ENCODE peak calls at places on chromosomes 6 and 20, in ten cellular contexts. One of them, this sample, is unnamed.

GRCh38 chr20:49328790-49329189 is 50.9 kb upstream of the ZNFX1 start:
- DNase-seq in stimulated activated CD8-positive, alpha-beta memory T cell treated with anti-CD3 and anti-CD28 coated beads, Interleukin-15, amount 100 ng/mL, for 24 hours: no peak
- DNase-seq in T-helper 1 cell: no peak
- DNase-seq in trophoblast cell: no peak
- DNase-seq in activated CD4-positive, alpha-beta T cell treated with anti-CD3 and anti-CD28 coated beads for 36 hours: no peak
- DNase-seq in NCI-H524 treated with DMSO at 0.1 percent for 48 hours: no peak
- DNase-seq in WTC11: no peak
- DNase-seq in NCI-H1048: no peak
- DNase-seq in osteocyte: no peak
- DNase-seq in EL: no peak
- DNase-seq in this sample: no peak

GRCh38 chr6:52577022-52577777 is at the start of gene TRAM2:
- DNase-seq in stimulated activated CD8-positive, alpha-beta memory T cell treated with anti-CD3 and anti-CD28 coated beads, Interleukin-15, amount 100 ng/mL, for 24 hours: peak
- DNase-seq in T-helper 1 cell: peak
- DNase-seq in trophoblast cell: peak
- DNase-seq in activated CD4-positive, alpha-beta T cell treated with anti-CD3 and anti-CD28 coated beads for 36 hours: peak
- DNase-seq in NCI-H524 treated with DMSO at 0.1 percent for 48 hours: no peak
- DNase-seq in WTC11: peak
- DNase-seq in NCI-H1048: no peak
- DNase-seq in osteocyte: peak
- DNase-seq in EL: peak
- DNase-seq in this sample: peak

GRCh38 chr6:129621252-129621651 is 88.7 kb downstream of the ARHGAP18 start:
- DNase-seq in stimulated activated CD8-positive, alpha-beta memory T cell treated with anti-CD3 and anti-CD28 coated beads, Interleukin-15, amount 100 ng/mL, for 24 hours: no peak
- DNase-seq in T-helper 1 cell: peak
- DNase-seq in trophoblast cell: peak
- DNase-seq in activated CD4-positive, alpha-beta T cell treated with anti-CD3 and anti-CD28 coated beads for 36 hours: peak
- DNase-seq in NCI-H524 treated with DMSO at 0.1 percent for 48 hours: no peak
- DNase-seq in WTC11: peak
- DNase-seq in NCI-H1048: no peak
- DNase-seq in osteocyte: no peak
- DNase-seq in EL: no peak
- DNase-seq in this sample: no peak

GRCh38 chr20:17859616-17860232 is 108.9 kb downstream of the SNX5 start:
- DNase-seq in stimulated activated CD8-positive, alpha-beta memory T cell treated with anti-CD3 and anti-CD28 coated beads, Interleukin-15, amount 100 ng/mL, for 24 hours: no peak
- DNase-seq in T-helper 1 cell: no peak
- DNase-seq in trophoblast cell: peak
- DNase-seq in activated CD4-positive, alpha-beta T cell treated with anti-CD3 and anti-CD28 coated beads for 36 hours: peak
- DNase-seq in NCI-H524 treated with DMSO at 0.1 percent for 48 hours: no peak
- DNase-seq in WTC11: peak
- DNase-seq in NCI-H1048: no peak
- DNase-seq in osteocyte: no peak
- DNase-seq in EL: no peak
- DNase-seq in this sample: no peak

GRCh38 chr6:5566718-5567117 is 305.4 kb downstream of the FARS2 start:
- DNase-seq in stimulated activated CD8-positive, alpha-beta memory T cell treated with anti-CD3 and anti-CD28 coated beads, Interleukin-15, amount 100 ng/mL, for 24 hours: no peak
- DNase-seq in T-helper 1 cell: no peak
- DNase-seq in trophoblast cell: no peak
- DNase-seq in activated CD4-positive, alpha-beta T cell treated with anti-CD3 and anti-CD28 coated beads for 36 hours: no peak
- DNase-seq in NCI-H524 treated with DMSO at 0.1 percent for 48 hours: no peak
- DNase-seq in WTC11: no peak
- DNase-seq in NCI-H1048: no peak
- DNase-seq in osteocyte: no peak
- DNase-seq in EL: no peak
- DNase-seq in this sample: no peak

GRCh38 chr6:30960907-30961673 is 20.3 kb downstream of the MUCL3 start:
- DNase-seq in stimulated activated CD8-positive, alpha-beta memory T cell treated with anti-CD3 and anti-CD28 coated beads, Interleukin-15, amount 100 ng/mL, for 24 hours: no peak
- DNase-seq in T-helper 1 cell: no peak
- DNase-seq in trophoblast cell: peak
- DNase-seq in activated CD4-positive, alpha-beta T cell treated with anti-CD3 and anti-CD28 coated beads for 36 hours: no peak
- DNase-seq in NCI-H524 treated with DMSO at 0.1 percent for 48 hours: no peak
- DNase-seq in WTC11: no peak
- DNase-seq in NCI-H1048: no peak
- DNase-seq in osteocyte: no peak
- DNase-seq in EL: peak
- DNase-seq in this sample: no peak

GRCh38 chr20:16930656-16931055 is 182.5 kb downstream of the OTOR start:
- DNase-seq in stimulated activated CD8-positive, alpha-beta memory T cell treated with anti-CD3 and anti-CD28 coated beads, Interleukin-15, amount 100 ng/mL, for 24 hours: no peak
- DNase-seq in T-helper 1 cell: no peak
- DNase-seq in trophoblast cell: no peak
- DNase-seq in activated CD4-positive, alpha-beta T cell treated with anti-CD3 and anti-CD28 coated beads for 36 hours: no peak
- DNase-seq in NCI-H524 treated with DMSO at 0.1 percent for 48 hours: no peak
- DNase-seq in WTC11: no peak
- DNase-seq in NCI-H1048: no peak
- DNase-seq in osteocyte: no peak
- DNase-seq in EL: no peak
- DNase-seq in this sample: no peak

GRCh38 chr6:160306284-160306683 is 41.9 kb upstream of the SLC22A3 start:
- DNase-seq in stimulated activated CD8-positive, alpha-beta memory T cell treated with anti-CD3 and anti-CD28 coated beads, Interleukin-15, amount 100 ng/mL, for 24 hours: no peak
- DNase-seq in T-helper 1 cell: no peak
- DNase-seq in trophoblast cell: no peak
- DNase-seq in activated CD4-positive, alpha-beta T cell treated with anti-CD3 and anti-CD28 coated beads for 36 hours: no peak
- DNase-seq in NCI-H524 treated with DMSO at 0.1 percent for 48 hours: no peak
- DNase-seq in WTC11: no peak
- DNase-seq in NCI-H1048: no peak
- DNase-seq in osteocyte: peak
- DNase-seq in EL: no peak
- DNase-seq in this sample: no peak

GRCh38 chr20:49937023-49937929 is 1.1 kb downstream of the RNF114 start:
- DNase-seq in stimulated activated CD8-positive, alpha-beta memory T cell treated with anti-CD3 and anti-CD28 coated beads, Interleukin-15, amount 100 ng/mL, for 24 hours: no peak
- DNase-seq in T-helper 1 cell: no peak
- DNase-seq in trophoblast cell: no peak
- DNase-seq in activated CD4-positive, alpha-beta T cell treated with anti-CD3 and anti-CD28 coated beads for 36 hours: no peak
- DNase-seq in NCI-H524 treated with DMSO at 0.1 percent for 48 hours: no peak
- DNase-seq in WTC11: no peak
- DNase-seq in NCI-H1048: no peak
- DNase-seq in osteocyte: no peak
- DNase-seq in EL: no peak
- DNase-seq in this sample: no peak

GRCh38 chr6:139416146-139416545 is 41.7 kb upstream of the CITED2 start:
- DNase-seq in stimulated activated CD8-positive, alpha-beta memory T cell treated with anti-CD3 and anti-CD28 coated beads, Interleukin-15, amount 100 ng/mL, for 24 hours: no peak
- DNase-seq in T-helper 1 cell: no peak
- DNase-seq in trophoblast cell: no peak
- DNase-seq in activated CD4-positive, alpha-beta T cell treated with anti-CD3 and anti-CD28 coated beads for 36 hours: no peak
- DNase-seq in NCI-H524 treated with DMSO at 0.1 percent for 48 hours: no peak
- DNase-seq in WTC11: no peak
- DNase-seq in NCI-H1048: no peak
- DNase-seq in osteocyte: no peak
- DNase-seq in EL: no peak
- DNase-seq in this sample: no peak

GRCh38 chr20:60812561-60812960 is 439.5 kb upstream of the CDH4 start:
- DNase-seq in stimulated activated CD8-positive, alpha-beta memory T cell treated with anti-CD3 and anti-CD28 coated beads, Interleukin-15, amount 100 ng/mL, for 24 hours: no peak
- DNase-seq in T-helper 1 cell: no peak
- DNase-seq in trophoblast cell: no peak
- DNase-seq in activated CD4-positive, alpha-beta T cell treated with anti-CD3 and anti-CD28 coated beads for 36 hours: no peak
- DNase-seq in NCI-H524 treated with DMSO at 0.1 percent for 48 hours: no peak
- DNase-seq in WTC11: no peak
- DNase-seq in NCI-H1048: no peak
- DNase-seq in osteocyte: peak
- DNase-seq in EL: no peak
- DNase-seq in this sample: no peak

This sample was measured in T-helper 22 cell.